ENCODE peak calls at places on chromosome 22, in seven cellular contexts. V is activated CD8-positive, alpha-beta memory T cell treated with anti-CD3 and anti-CD28 coated beads, Interleukin-2, amount 50 U/mL, for 48 hours; U is activated CD4-positive, alpha-beta T cell treated with anti-CD3 and anti-CD28 coated beads, Interleukin-2, amount 50 U/mL, for 48 hours; I is iris pigment epithelial cell; P is naive B cell; K is NCI-H748 treated with DMSO at 0.1 percent for 48 hours; H is stimulated activated naive CD8-positive, alpha-beta T cell treated with anti-CD3 and anti-CD28 coated beads, Interleukin-15, amount 100 ng/mL, for 72 hours. S is an unnamed sample.

GRCh38 chr22:46741974-46742519 is 4.0 kb upstream of the CERK start:
- DNase-seq in V (no peak), I (no peak), U (no peak), K (no peak), H (no peak), P (no peak), S (no peak)

GRCh38 chr22:23793326-23793725 is 6.6 kb downstream of the SMARCB1 start:
- DNase-seq in U (no peak), I (no peak), V (no peak), H (no peak), K (no peak), P (no peak), S (no peak)

GRCh38 chr22:28894320-28894719 is 10.9 kb downstream of the ZNRF3 start:
- DNase-seq in U (no peak), I (no peak), V (no peak), K (no peak), P (no peak), H (no peak), S (no peak)

GRCh38 chr22:26516503-26516902 is 4.2 kb upstream of the TFIP11 start:
- DNase-seq in V (no peak), K (no peak), H (no peak), U (no peak), P (no peak), I (no peak), S (no peak)

GRCh38 chr22:26949193-26949592 is 291.8 kb downstream of the MIAT start:
- DNase-seq in U (no peak), H (no peak), V (no peak), P (no peak), I (peak), K (no peak), S (no peak)

GRCh38 chr22:31676700-31677099 is 14.7 kb upstream of the PISD start:
- DNase-seq in V (peak), U (peak), K (no peak), I (peak), H (peak), P (peak), S (peak)

GRCh38 chr22:36002084-36002483 is 26.5 kb downstream of the RBFOX2 start:
- DNase-seq in K (no peak), H (no peak), I (no peak), V (no peak), P (no peak), U (no peak), S (no peak)

GRCh38 chr22:42399315-42400271 is 32.6 kb downstream of the NFAM1 start:
- DNase-seq in K (peak), P (peak), H (no peak), V (no peak), I (no peak), U (no peak), S (peak)

GRCh38 chr22:20243545-20244249 is 24.4 kb downstream of the RTN4R start:
- DNase-seq in P (no peak), H (peak), V (peak), U (peak), I (peak), K (no peak), S (peak)

GRCh38 chr22:40243891-40244290 is 66.2 kb downstream of the TNRC6B start:
- DNase-seq in K (no peak), H (no peak), V (no peak), I (no peak), P (peak), U (no peak), S (no peak)

GRCh38 chr22:28021998-28022660 is 103.1 kb upstream of the PITPNB start:
- DNase-seq in V (peak), U (no peak), K (no peak), I (no peak), P (no peak), H (no peak), S (no peak)

GRCh38 chr22:40377931-40378330 is 7.5 kb downstream of the SGSM3 start:
- DNase-seq in H (no peak), U (no peak), K (no peak), I (no peak), P (no peak), V (no peak), S (no peak)

GRCh38 chr22:30180616-30181015 is 65.9 kb downstream of the LIF start:
- DNase-seq in U (no peak), P (no peak), K (no peak), I (no peak), V (no peak), H (no peak), S (no peak)

GRCh38 chr22:47367993-47368945 is 605.8 kb downstream of the TBC1D22A start:
- DNase-seq in V (peak), H (no peak), P (no peak), K (no peak), U (no peak), I (no peak), S (no peak)

GRCh38 chr22:22593964-22594656 is 35.0 kb upstream of the PRAME start:
- DNase-seq in I (peak), U (peak), H (peak), K (no peak), P (peak), V (peak), S (no peak)

GRCh38 chr22:22948651-22949611 is 61.3 kb downstream of the IGLL5 start:
- DNase-seq in H (no peak), P (no peak), K (no peak), V (peak), U (no peak), I (peak), S (no peak)

GRCh38 chr22:46535876-46536558 is 1.4 kb downstream of the CELSR1 start:
- DNase-seq in I (no peak), H (no peak), K (no peak), V (no peak), U (no peak), P (no peak), S (no peak)

GRCh38 chr22:42056757-42057511 is 13.7 kb downstream of the NAGA start:
- DNase-seq in I (no peak), K (no peak), V (no peak), U (no peak), H (no peak), P (no peak), S (no peak)

GRCh38 chr22:37244922-37245722 is 1.1 kb upstream of the RAC2 start:
- DNase-seq in I (no peak), V (peak), K (no peak), H (no peak), P (peak), U (no peak), S (no peak)

GRCh38 chr22:22920910-22921550 is 33.4 kb downstream of the IGLL5 start:
- DNase-seq in I (no peak), V (no peak), H (no peak), U (no peak), K (no peak), P (no peak), S (no peak)

GRCh38 chr22:22855085-22855484 is 32.5 kb upstream of the IGLL5 start:
- DNase-seq in K (no peak), P (no peak), I (no peak), V (no peak), U (no peak), H (no peak), S (no peak)

GRCh38 chr22:31080164-31080847 is 812 bp upstream of the SMTN start:
- DNase-seq in K (no peak), P (no peak), U (no peak), V (no peak), H (no peak), I (no peak), S (no peak)

GRCh38 chr22:24432059-24432853 is 4.9 kb downstream of the ADORA2A start:
- DNase-seq in U (no peak), H (no peak), I (peak), V (peak), P (no peak), K (no peak), S (no peak)

GRCh38 chr22:37229805-37230672 is 14.0 kb downstream of the RAC2 start:
- DNase-seq in U (peak), V (peak), I (peak), P (peak), H (peak), K (no peak), S (no peak)

GRCh38 chr22:31244044-31244942 is 32.2 kb downstream of the LIMK2 start:
- DNase-seq in P (no peak), V (no peak), K (no peak), I (peak), H (no peak), U (no peak), S (no peak)

GRCh38 chr22:40101417-40102101 is 76.2 kb upstream of the TNRC6B start:
- DNase-seq in K (no peak), H (no peak), I (no peak), P (no peak), U (no peak), V (no peak), S (no peak)

GRCh38 chr22:44664149-44664548 is 37.9 kb upstream of the PRR5 start:
- DNase-seq in K (no peak), H (peak), V (peak), I (peak), P (no peak), U (peak), S (no peak)

GRCh38 chr22:38674888-38675287 is 6.9 kb upstream of the TOMM22 start:
- DNase-seq in K (no peak), U (no peak), V (no peak), I (no peak), H (no peak), P (no peak), S (no peak)

GRCh38 chr22:49774046-49774445 is 53.6 kb downstream of the BRD1 start:
- DNase-seq in V (no peak), H (no peak), U (no peak), P (no peak), I (no peak), K (no peak), S (no peak)

GRCh38 chr22:22487869-22488597 is 20.5 kb downstream of the ZNF280B start:
- DNase-seq in K (no peak), V (no peak), P (no peak), H (no peak), I (no peak), U (no peak), S (no peak)

GRCh38 chr22:41844513-41844912 is 11.6 kb downstream of the SREBF2 start:
- DNase-seq in H (no peak), U (no peak), V (no peak), K (no peak), P (no peak), I (no peak), S (no peak)

GRCh38 chr22:26722159-26722558 is 64.8 kb downstream of the MIAT start:
- DNase-seq in K (no peak), H (no peak), U (no peak), P (no peak), I (peak), V (no peak), S (no peak)

GRCh38 chr22:23722168-23722567 is 28.7 kb downstream of the ZNF70 start:
- DNase-seq in P (no peak), V (no peak), I (no peak), U (no peak), K (no peak), H (no peak), S (no peak)

GRCh38 chr22:30021881-30022619 is 58.2 kb upstream of the HORMAD2 start:
- DNase-seq in I (no peak), H (no peak), V (no peak), U (no peak), P (no peak), K (no peak), S (no peak)

GRCh38 chr22:46942816-46943783 is 180.7 kb downstream of the TBC1D22A start:
- DNase-seq in I (no peak), V (no peak), U (no peak), K (no peak), P (peak), H (no peak), S (no peak)